ENCODE peak calls at places on chromosome 4, in five cellular contexts. One of them, this sample, is unnamed. For H3K27me3, the result is how much of the 10 kb centered on the place peaks cover.

GRCh38 chr4:79748835-79749234 is 324.2 kb downstream of the ANTXR2 start:
- DNase-seq in mesendoderm: no peak
- DNase-seq in GM12878: no peak
- DNase-seq in K562: no peak
- DNase-seq in neuronal stem cell: no peak
- DNase-seq in this sample: no peak

GRCh38 chr4:127849505-127850234 is 31.0 kb upstream of the PLK4 start:
- DNase-seq in GM12878: no peak
- DNase-seq in mesendoderm: no peak
- DNase-seq in K562: no peak
- DNase-seq in neuronal stem cell: no peak
- DNase-seq in this sample: no peak

GRCh38 chr4:174561556-174561955 is 39.3 kb upstream of the HPGD start:
- DNase-seq in K562: no peak
- DNase-seq in neuronal stem cell: no peak
- DNase-seq in mesendoderm: peak
- DNase-seq in GM12878: no peak
- DNase-seq in this sample: no peak

GRCh38 chr4:144594471-144594986 is 51.4 kb upstream of the HHIP start:
- DNase-seq in GM12878: no peak
- DNase-seq in neuronal stem cell: no peak
- DNase-seq in K562: no peak
- DNase-seq in mesendoderm: no peak
- DNase-seq in this sample: no peak

GRCh38 chr4:76952631-76953587 is 3.4 kb downstream of the SEPTIN11 start:
- DNase-seq in GM12878: no peak
- DNase-seq in neuronal stem cell: no peak
- DNase-seq in mesendoderm: no peak
- DNase-seq in K562: no peak
- DNase-seq in this sample: no peak

GRCh38 chr4:175373031-175373430 is 439.0 kb downstream of the GPM6A start:
- DNase-seq in GM12878: no peak
- DNase-seq in mesendoderm: no peak
- DNase-seq in neuronal stem cell: no peak
- DNase-seq in K562: no peak
- DNase-seq in this sample: no peak

GRCh38 chr4:155742310-155743015 is 16.4 kb upstream of the GUCY1B1 start:
- DNase-seq in GM12878: no peak
- DNase-seq in K562: no peak
- DNase-seq in neuronal stem cell: no peak
- DNase-seq in mesendoderm: peak
- DNase-seq in this sample: no peak

GRCh38 chr4:1787411-1788077 is 5.5 kb upstream of the FGFR3 start:
- DNase-seq in mesendoderm: no peak
- DNase-seq in GM12878: no peak
- DNase-seq in K562: no peak
- DNase-seq in neuronal stem cell: no peak
- DNase-seq in this sample: no peak

GRCh38 chr4:173746424-173746823 is 216.4 kb upstream of the HAND2 start:
- DNase-seq in neuronal stem cell: no peak
- DNase-seq in GM12878: no peak
- DNase-seq in K562: no peak
- DNase-seq in mesendoderm: no peak
- DNase-seq in this sample: no peak

GRCh38 chr4:8366601-8367000 is 73.9 kb downstream of the ACOX3 start:
- DNase-seq in mesendoderm: no peak
- DNase-seq in GM12878: no peak
- DNase-seq in K562: no peak
- DNase-seq in neuronal stem cell: no peak
- DNase-seq in this sample: no peak

GRCh38 chr4:117889978-117890377 is 144.3 kb upstream of the NDST3 start:
- DNase-seq in neuronal stem cell: no peak
- DNase-seq in mesendoderm: no peak
- DNase-seq in K562: no peak
- DNase-seq in GM12878: no peak
- DNase-seq in this sample: no peak

GRCh38 chr4:116073051-116073450 is 959.6 kb upstream of the NDST4 start:
- DNase-seq in GM12878: no peak
- DNase-seq in mesendoderm: no peak
- DNase-seq in K562: no peak
- DNase-seq in neuronal stem cell: no peak
- DNase-seq in this sample: no peak

GRCh38 chr4:4694296-4694772 is 152.5 kb upstream of the STX18 start:
- DNase-seq in GM12878: no peak
- DNase-seq in mesendoderm: peak
- DNase-seq in neuronal stem cell: no peak
- DNase-seq in K562: peak
- DNase-seq in this sample: peak

GRCh38 chr4:19492611-19493010 is 759.1 kb upstream of the SLIT2 start:
- DNase-seq in neuronal stem cell: no peak
- DNase-seq in GM12878: no peak
- DNase-seq in K562: no peak
- DNase-seq in mesendoderm: no peak
- DNase-seq in this sample: no peak

GRCh38 chr4:41796545-41797210 is 48.2 kb upstream of the PHOX2B start:
- DNase-seq in neuronal stem cell: peak
- DNase-seq in GM12878: no peak
- DNase-seq in mesendoderm: peak
- DNase-seq in K562: no peak
- DNase-seq in this sample: peak

GRCh38 chr4:61276034-61276433 is 75.9 kb downstream of the ADGRL3 start:
- DNase-seq in neuronal stem cell: no peak
- DNase-seq in mesendoderm: no peak
- DNase-seq in GM12878: no peak
- DNase-seq in K562: no peak
- DNase-seq in this sample: no peak

GRCh38 chr4:32393806-32394205 is 1673.6 kb downstream of the PCDH7 start:
- DNase-seq in K562: no peak
- DNase-seq in neuronal stem cell: no peak
- DNase-seq in mesendoderm: no peak
- DNase-seq in GM12878: no peak
- DNase-seq in this sample: no peak

GRCh38 chr4:154551872-154552686 is 1.9 kb upstream of the PLRG1 start:
- DNase-seq in K562: peak
- DNase-seq in mesendoderm: peak
- DNase-seq in neuronal stem cell: peak
- DNase-seq in GM12878: peak
- DNase-seq in this sample: peak

GRCh38 chr4:8208565-8208964 is 9.5 kb downstream of the SH3TC1 start:
- DNase-seq in GM12878: no peak
- DNase-seq in mesendoderm: no peak
- DNase-seq in K562: no peak
- DNase-seq in neuronal stem cell: no peak
- DNase-seq in this sample: no peak

GRCh38 chr4:84718699-84719098 is 135.8 kb downstream of the CDS1 start:
- DNase-seq in GM12878: no peak
- DNase-seq in K562: no peak
- DNase-seq in neuronal stem cell: no peak
- DNase-seq in mesendoderm: no peak
- DNase-seq in this sample: no peak

DNA sequence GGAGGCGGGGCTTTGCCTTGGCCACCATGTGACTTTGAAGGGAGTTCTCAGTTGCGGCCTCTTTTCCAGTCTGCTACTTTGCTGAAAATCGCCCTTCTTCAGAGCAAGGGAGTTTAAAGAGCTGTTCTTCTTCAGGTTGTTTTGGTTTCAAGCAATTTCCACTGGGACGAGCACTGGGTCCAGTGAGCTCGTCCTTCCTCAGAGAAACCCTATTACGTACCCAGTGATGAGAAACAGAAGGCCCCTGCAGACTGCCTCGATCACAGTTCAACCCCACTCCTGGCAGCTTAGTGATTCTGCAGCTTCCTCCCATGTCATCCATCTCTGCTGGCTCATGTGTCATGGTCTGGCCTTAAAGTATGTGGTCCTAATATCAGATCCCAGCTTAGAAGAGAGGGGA is 7.8 kb upstream of the FAM149A start:
- DNase-seq in K562: no peak
- DNase-seq in neuronal stem cell: no peak
- DNase-seq in mesendoderm: no peak
- DNase-seq in GM12878: no peak
- DNase-seq in this sample: no peak
- H3K27me3 ChIP-seq in K562: half or more
- H3K27me3 ChIP-seq in neuronal stem cell: under half
- H3K27me3 ChIP-seq in mesendoderm: under half
- H3K27me3 ChIP-seq in GM12878: under half
- H3K27me3 ChIP-seq in this sample: under half

GRCh38 chr4:90078440-90078839 is 48.8 kb upstream of the CCSER1 start:
- DNase-seq in GM12878: no peak
- DNase-seq in neuronal stem cell: no peak
- DNase-seq in mesendoderm: no peak
- DNase-seq in K562: no peak
- DNase-seq in this sample: no peak
- H3K9ac ChIP-seq in GM12878: no peak
- H3K9ac ChIP-seq in neuronal stem cell: no peak
- H3K9ac ChIP-seq in mesendoderm: no peak
- H3K9ac ChIP-seq in K562: no peak
- H3K9ac ChIP-seq in this sample: no peak

DNA sequence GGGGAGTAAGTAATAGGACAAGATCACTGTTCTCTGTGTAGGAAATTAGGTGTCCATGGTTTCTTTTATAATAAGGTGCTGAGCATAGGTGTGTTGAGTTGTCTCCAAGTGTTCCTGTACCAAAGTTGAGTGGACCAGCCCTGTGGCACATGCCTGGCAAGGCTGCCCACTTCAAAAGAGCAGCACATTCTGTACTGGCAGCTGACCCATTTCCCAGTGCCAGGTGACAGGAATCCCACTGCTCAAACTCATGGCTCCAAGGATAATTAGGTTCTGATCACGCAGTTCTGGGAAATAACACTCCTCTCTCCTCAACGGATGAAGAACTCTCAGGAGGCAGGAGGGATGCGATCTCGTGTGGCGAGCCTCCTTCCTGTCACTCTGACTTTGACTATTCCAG is 12.8 kb upstream of the LGI2 start:
- DNase-seq in neuronal stem cell: no peak
- DNase-seq in mesendoderm: no peak
- DNase-seq in K562: no peak
- DNase-seq in GM12878: no peak
- DNase-seq in this sample: no peak
- H3K27me3 ChIP-seq in neuronal stem cell: under half
- H3K27me3 ChIP-seq in mesendoderm: under half
- H3K27me3 ChIP-seq in K562: under half
- H3K27me3 ChIP-seq in GM12878: under half
- H3K27me3 ChIP-seq in this sample: under half

GRCh38 chr4:88989990-88990389 is 67.0 kb downstream of the FAM13A start:
- DNase-seq in mesendoderm: no peak
- DNase-seq in GM12878: no peak
- DNase-seq in neuronal stem cell: no peak
- DNase-seq in K562: no peak
- DNase-seq in this sample: no peak
- H3K9ac ChIP-seq in mesendoderm: no peak
- H3K9ac ChIP-seq in GM12878: no peak
- H3K9ac ChIP-seq in neuronal stem cell: no peak
- H3K9ac ChIP-seq in K562: no peak
- H3K9ac ChIP-seq in this sample: no peak

GRCh38 chr4:107083-107443 is 17.2 kb upstream of the ZNF718 start:
- DNase-seq in neuronal stem cell: no peak
- DNase-seq in mesendoderm: no peak
- DNase-seq in GM12878: no peak
- DNase-seq in K562: no peak
- DNase-seq in this sample: no peak
- H3K27me3 ChIP-seq in neuronal stem cell: under half
- H3K27me3 ChIP-seq in mesendoderm: under half
- H3K27me3 ChIP-seq in GM12878: under half
- H3K27me3 ChIP-seq in K562: under half
- H3K27me3 ChIP-seq in this sample: under half

DNA sequence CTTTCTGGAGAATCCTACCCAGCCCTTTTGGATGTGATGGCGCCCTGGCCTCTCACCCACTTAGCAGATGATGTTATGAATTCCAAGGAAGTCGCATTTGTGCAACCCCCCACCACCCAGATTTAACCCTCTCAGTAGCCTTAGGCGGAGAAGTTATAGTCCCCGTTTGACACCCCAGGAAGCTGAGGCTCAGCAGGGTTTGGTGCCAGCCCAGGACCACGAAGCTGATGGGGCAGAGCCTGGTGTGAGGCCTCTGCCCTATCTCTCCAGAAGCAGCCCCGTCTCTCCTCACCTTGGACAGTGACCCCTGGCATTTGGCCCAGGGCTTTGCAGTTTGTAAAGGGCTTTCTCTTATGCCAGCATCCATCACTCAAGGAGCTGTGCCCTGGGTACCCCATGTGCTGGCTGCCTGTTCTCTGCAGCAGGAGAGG is 1.1 kb downstream of the WFS1 start:
- DNase-seq in neuronal stem cell: no peak
- DNase-seq in GM12878: no peak
- DNase-seq in K562: no peak
- DNase-seq in mesendoderm: no peak
- DNase-seq in this sample: no peak
- H3K9ac ChIP-seq in neuronal stem cell: no peak
- H3K9ac ChIP-seq in GM12878: no peak
- H3K9ac ChIP-seq in K562: no peak
- H3K9ac ChIP-seq in mesendoderm: peak
- H3K9ac ChIP-seq in this sample: peak